ENCODE peak calls at places on chromosomes 13 and 19, in nine cellular contexts. One of them, this sample, is unnamed.

GRCh38 chr19:13024126-13024957 is 29.1 kb downstream of the NFIX start:
- DNase-seq in cardiac fibroblast: no peak
- DNase-seq in AG10803: peak
- DNase-seq in smooth muscle cell of the brain vasculature: no peak
- DNase-seq in NCI-H774: no peak
- DNase-seq in activated T-helper 2 cell treated with anti-CD3 and anti-CD28 coated beads, Interferon-gamma antibody, Interleukin-2, Interleukin-4, amounts not matched to agents 10 μg/mL and 5 μg/mL and 100 μg/mL, durations not matched to agents 14 hours and 24 hours and 36 hours: no peak
- DNase-seq in omental fat pad: no peak
- DNase-seq in activated T-helper 1 cell treated with anti-CD3 and anti-CD28 coated beads, Interleukin-2, amount 50 U/mL, for 16 hours: no peak
- DNase-seq in NCI-H2081: peak
- DNase-seq in this sample: no peak

GRCh38 chr13:38868870-38869269 is 121.8 kb downstream of the STOML3 start:
- DNase-seq in NCI-H774: no peak
- DNase-seq in smooth muscle cell of the brain vasculature: no peak
- DNase-seq in cardiac fibroblast: no peak
- DNase-seq in activated T-helper 1 cell treated with anti-CD3 and anti-CD28 coated beads, Interleukin-2, amount 50 U/mL, for 16 hours: no peak
- DNase-seq in NCI-H2081: peak
- DNase-seq in AG10803: no peak
- DNase-seq in activated T-helper 2 cell treated with anti-CD3 and anti-CD28 coated beads, Interferon-gamma antibody, Interleukin-2, Interleukin-4, amounts not matched to agents 10 μg/mL and 5 μg/mL and 100 μg/mL, durations not matched to agents 14 hours and 24 hours and 36 hours: no peak
- DNase-seq in omental fat pad: no peak
- DNase-seq in this sample: no peak

GRCh38 chr19:13275016-13275722 is 125.0 kb downstream of the IER2 start:
- DNase-seq in AG10803: no peak
- DNase-seq in NCI-H2081: no peak
- DNase-seq in cardiac fibroblast: no peak
- DNase-seq in activated T-helper 1 cell treated with anti-CD3 and anti-CD28 coated beads, Interleukin-2, amount 50 U/mL, for 16 hours: no peak
- DNase-seq in activated T-helper 2 cell treated with anti-CD3 and anti-CD28 coated beads, Interferon-gamma antibody, Interleukin-2, Interleukin-4, amounts not matched to agents 10 μg/mL and 5 μg/mL and 100 μg/mL, durations not matched to agents 14 hours and 24 hours and 36 hours: no peak
- DNase-seq in omental fat pad: no peak
- DNase-seq in NCI-H774: no peak
- DNase-seq in smooth muscle cell of the brain vasculature: no peak
- DNase-seq in this sample: no peak

GRCh38 chr19:1106841-1107654 is 3.3 kb downstream of the GPX4 start:
- DNase-seq in NCI-H2081: no peak
- DNase-seq in cardiac fibroblast: peak
- DNase-seq in smooth muscle cell of the brain vasculature: no peak
- DNase-seq in activated T-helper 2 cell treated with anti-CD3 and anti-CD28 coated beads, Interferon-gamma antibody, Interleukin-2, Interleukin-4, amounts not matched to agents 10 μg/mL and 5 μg/mL and 100 μg/mL, durations not matched to agents 14 hours and 24 hours and 36 hours: no peak
- DNase-seq in NCI-H774: no peak
- DNase-seq in activated T-helper 1 cell treated with anti-CD3 and anti-CD28 coated beads, Interleukin-2, amount 50 U/mL, for 16 hours: no peak
- DNase-seq in omental fat pad: no peak
- DNase-seq in AG10803: peak
- DNase-seq in this sample: no peak

GRCh38 chr13:60414177-60414576 is 17.2 kb downstream of the TDRD3 start:
- DNase-seq in activated T-helper 1 cell treated with anti-CD3 and anti-CD28 coated beads, Interleukin-2, amount 50 U/mL, for 16 hours: no peak
- DNase-seq in activated T-helper 2 cell treated with anti-CD3 and anti-CD28 coated beads, Interferon-gamma antibody, Interleukin-2, Interleukin-4, amounts not matched to agents 10 μg/mL and 5 μg/mL and 100 μg/mL, durations not matched to agents 14 hours and 24 hours and 36 hours: no peak
- DNase-seq in cardiac fibroblast: no peak
- DNase-seq in NCI-H774: no peak
- DNase-seq in smooth muscle cell of the brain vasculature: no peak
- DNase-seq in AG10803: no peak
- DNase-seq in NCI-H2081: no peak
- DNase-seq in omental fat pad: no peak
- DNase-seq in this sample: no peak

GRCh38 chr13:114149774-114150740 is 17.6 kb upstream of the RASA3 start:
- DNase-seq in smooth muscle cell of the brain vasculature: no peak
- DNase-seq in NCI-H2081: peak
- DNase-seq in omental fat pad: no peak
- DNase-seq in AG10803: no peak
- DNase-seq in NCI-H774: peak
- DNase-seq in activated T-helper 1 cell treated with anti-CD3 and anti-CD28 coated beads, Interleukin-2, amount 50 U/mL, for 16 hours: no peak
- DNase-seq in cardiac fibroblast: no peak
- DNase-seq in activated T-helper 2 cell treated with anti-CD3 and anti-CD28 coated beads, Interferon-gamma antibody, Interleukin-2, Interleukin-4, amounts not matched to agents 10 μg/mL and 5 μg/mL and 100 μg/mL, durations not matched to agents 14 hours and 24 hours and 36 hours: no peak
- DNase-seq in this sample: no peak

GRCh38 chr13:107587681-107588080 is 627.7 kb downstream of the LIG4 start:
- DNase-seq in activated T-helper 2 cell treated with anti-CD3 and anti-CD28 coated beads, Interferon-gamma antibody, Interleukin-2, Interleukin-4, amounts not matched to agents 10 μg/mL and 5 μg/mL and 100 μg/mL, durations not matched to agents 14 hours and 24 hours and 36 hours: no peak
- DNase-seq in NCI-H774: no peak
- DNase-seq in cardiac fibroblast: no peak
- DNase-seq in smooth muscle cell of the brain vasculature: no peak
- DNase-seq in omental fat pad: no peak
- DNase-seq in AG10803: no peak
- DNase-seq in NCI-H2081: no peak
- DNase-seq in activated T-helper 1 cell treated with anti-CD3 and anti-CD28 coated beads, Interleukin-2, amount 50 U/mL, for 16 hours: no peak
- DNase-seq in this sample: no peak

GRCh38 chr19:41795031-41795461 is 1.3 kb upstream of the CEACAM3 start:
- DNase-seq in omental fat pad: no peak
- DNase-seq in cardiac fibroblast: peak
- DNase-seq in AG10803: peak
- DNase-seq in activated T-helper 2 cell treated with anti-CD3 and anti-CD28 coated beads, Interferon-gamma antibody, Interleukin-2, Interleukin-4, amounts not matched to agents 10 μg/mL and 5 μg/mL and 100 μg/mL, durations not matched to agents 14 hours and 24 hours and 36 hours: peak
- DNase-seq in NCI-H2081: peak
- DNase-seq in NCI-H774: peak
- DNase-seq in smooth muscle cell of the brain vasculature: no peak
- DNase-seq in activated T-helper 1 cell treated with anti-CD3 and anti-CD28 coated beads, Interleukin-2, amount 50 U/mL, for 16 hours: peak
- DNase-seq in this sample: no peak

This sample was measured in mesenteric fat pad.